ENCODE peak calls at places on chromosomes 4 and X, in seven cellular contexts. U is Peyer's patch, R is breast epithelium, L is cardiac muscle cell, I is adipocyte, D is Karpas-422, F is tibial artery. N is an unnamed sample.

GRCh38 chr4:25908491-25908901 is 5.5 kb upstream of the SMIM20 start:
- DNase-seq in L (no peak), D (no peak), I (peak; percentile 79), F (no peak), R (no peak), U (no peak), N (no peak)

GRCh38 chrX:102155806-102156179 is at the start of gene BEX5:
- DNase-seq in F (peak; percentile 44), D (peak; percentile 90), I (peak; percentile 19), L (peak; percentile 80), U (peak; percentile 82), R (peak; percentile 63), N (peak; percentile 64)

GRCh38 chr4:142846729-142847606 is 867 bp upstream of the INPP4B start:
- DNase-seq in F (no peak), I (no peak), D (no peak), R (peak; percentile 32), U (peak; percentile 85), L (peak; percentile 62), N (no peak)

GRCh38 chrX:65073233-65073632 is 97.0 kb upstream of the ZC4H2 start:
- DNase-seq in I (no peak), U (no peak), R (no peak), F (no peak), L (no peak), D (no peak), N (no peak)

GRCh38 chrX:34341258-34341657 is 209.1 kb upstream of the FAM47A start:
- DNase-seq in L (peak; percentile 36), U (no peak), I (peak; percentile 6), D (peak; percentile 49), R (no peak), F (no peak), N (no peak)

GRCh38 chr4:27084685-27085356 is 224.2 kb downstream of the STIM2 start:
- DNase-seq in F (no peak), L (peak; percentile 65), I (peak; percentile 13), D (no peak), R (no peak), U (peak; percentile 53), N (no peak)

GRCh38 chr4:173934201-173934600 is 349.3 kb downstream of the FBXO8 start:
- DNase-seq in U (no peak), L (no peak), I (peak; percentile 65), F (no peak), D (no peak), R (no peak), N (no peak)

GRCh38 chr4:106481801-106482200 is 113.2 kb upstream of the GIMD1 start:
- DNase-seq in D (no peak), R (no peak), F (no peak), L (no peak), U (no peak), I (no peak), N (no peak)

GRCh38 chrX:123673813-123674212 is 59.0 kb downstream of the THOC2 start:
- DNase-seq in L (no peak), I (peak; percentile 11), U (no peak), D (no peak), F (no peak), R (no peak), N (no peak)

GRCh38 chr4:32000846-32001488 is 1280.8 kb downstream of the PCDH7 start:
- DNase-seq in I (no peak), F (no peak), L (no peak), U (no peak), D (no peak), R (no peak), N (no peak)

GRCh38 chrX:20414781-20415445 is 148.2 kb upstream of the RPS6KA3 start:
- DNase-seq in D (no peak), U (no peak), R (no peak), I (no peak), F (no peak), L (no peak), N (no peak)

GRCh38 chr4:105061136-105061696 is 85.5 kb upstream of the TET2 start:
- DNase-seq in U (peak; percentile 53), L (no peak), I (no peak), R (no peak), D (peak; percentile 51), F (no peak), N (no peak)

GRCh38 chr4:88143504-88143903 is 14.9 kb downstream of the ABCG2 start:
- DNase-seq in L (no peak), R (no peak), D (no peak), I (peak; percentile 30), U (peak; percentile 53), F (no peak), N (no peak)

GRCh38 chr4:26952891-26953290 is 92.2 kb downstream of the STIM2 start:
- DNase-seq in I (no peak), L (no peak), U (no peak), D (no peak), F (no peak), R (no peak), N (no peak)

GRCh38 chrX:100680756-100681155 is 36.8 kb downstream of the SRPX2 start:
- DNase-seq in L (no peak), D (no peak), R (no peak), F (no peak), U (no peak), I (peak; percentile 28), N (no peak)

GRCh38 chr4:145812902-145813301 is 125.7 kb downstream of the ZNF827 start:
- DNase-seq in L (no peak), F (no peak), R (no peak), I (no peak), U (no peak), D (no peak), N (no peak)

GRCh38 chrX:1592128-1592862 is 891 bp downstream of the AKAP17A start:
- DNase-seq in F (no peak), I (peak; percentile 56), D (peak; percentile 67), L (peak; percentile 34), U (no peak), R (no peak), N (no peak)

GRCh38 chrX:373641-374471 is 12.9 kb downstream of the PPP2R3B start:
- DNase-seq in I (peak; percentile 66), D (no peak), R (no peak), U (no peak), F (no peak), L (peak; percentile 78), N (no peak)

GRCh38 chr4:38319456-38320348 is 344.3 kb upstream of the KLF3 start:
- DNase-seq in F (peak; percentile 97), D (peak; percentile 94), I (peak; percentile 98), L (peak; percentile 86), U (peak; percentile 97), R (peak; percentile 87), N (peak; percentile 95)
- H3K4me3 ChIP-seq in F (peak overlapping the region; percentile 30), D (peak overlapping the region; percentile 53), I (peak overlapping the region; percentile 74), L (no peak overlapping the region), U (peak overlapping the region; percentile 34), R (peak overlapping the region; percentile 24), N (no peak overlapping the region)

GRCh38 chr4:2832981-2833670 is 10.5 kb upstream of the ADD1 start:
- DNase-seq in I (no peak), L (no peak), R (no peak), D (no peak), F (no peak), U (peak; percentile 24), N (no peak)

GRCh38 chr4:2832309-2832980 is 11.2 kb upstream of the ADD1 start:
- DNase-seq in U (peak; percentile 68), L (no peak), I (no peak), F (no peak), D (peak; percentile 78), R (no peak), N (no peak)

GRCh38 chr4:2830632-2831610 is 12.7 kb upstream of the ADD1 start:
- DNase-seq in F (no peak), U (peak; percentile 44), I (no peak), L (no peak), D (no peak), R (no peak), N (no peak)

GRCh38 chr4:2829933-2830451 is 13.7 kb upstream of the ADD1 start:
- DNase-seq in D (no peak), R (no peak), U (peak; percentile 44), I (no peak), F (no peak), L (no peak), N (no peak)

GRCh38 chr4:2831611-2832308 is 11.9 kb upstream of the ADD1 start:
- DNase-seq in F (no peak), I (no peak), D (no peak), U (peak; percentile 48), R (no peak), L (no peak), N (no peak)
- H3K36me3 ChIP-seq in F (peaks cover 83% of the 10 kb centered on the region), I (peaks cover 75% of the 10 kb centered on the region), D (no peaks in the 10 kb centered on the region), U (peaks cover 77% of the 10 kb centered on the region), R (peaks cover 10% of the 10 kb centered on the region), L (no peaks in the 10 kb centered on the region), N (peaks cover 86% of the 10 kb centered on the region)

GRCh38 chrX:83535417-83536244 is 27.5 kb downstream of the POU3F4 start:
- DNase-seq in R (no peak), L (no peak), I (no peak), F (no peak), U (no peak), D (no peak), N (no peak)
- H3K4me3 ChIP-seq in R (no peak overlapping the region), L (no peak overlapping the region), I (no peak overlapping the region), F (no peak overlapping the region), U (no peak overlapping the region), D (peak overlapping the region; percentile 54), N (no peak overlapping the region)

DNA sequence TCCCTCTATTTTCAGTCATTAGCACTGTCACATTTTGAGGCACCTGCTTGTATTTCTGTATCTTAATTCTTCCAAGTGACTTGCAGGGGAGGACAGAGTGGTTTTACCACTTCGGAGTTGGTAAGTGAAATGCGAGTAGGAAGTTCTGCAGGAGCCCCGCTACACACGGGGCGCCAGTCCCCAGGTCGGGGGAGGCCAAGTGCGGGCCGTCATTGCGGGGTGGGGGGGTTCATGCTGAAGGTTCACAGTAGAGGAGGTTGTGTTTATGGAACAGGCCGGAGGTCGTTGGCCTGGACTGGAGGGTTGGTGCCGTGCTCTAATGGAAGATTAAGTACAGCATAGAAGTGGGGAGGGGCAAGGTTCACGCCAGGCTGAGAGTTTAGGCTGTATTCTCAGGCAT is 44.0 kb downstream of the LRP2BP start:
- DNase-seq in R (no peak), F (no peak), D (no peak), I (no peak), U (no peak), L (no peak), N (no peak)
- H3K36me3 ChIP-seq in R (peaks cover 4% of the 10 kb centered on the region), F (peaks cover 53% of the 10 kb centered on the region), D (no peaks in the 10 kb centered on the region), I (peaks cover 40% of the 10 kb centered on the region), U (peaks cover 9% of the 10 kb centered on the region), L (peaks cover 16% of the 10 kb centered on the region), N (peaks cover 5% of the 10 kb centered on the region)

DNA sequence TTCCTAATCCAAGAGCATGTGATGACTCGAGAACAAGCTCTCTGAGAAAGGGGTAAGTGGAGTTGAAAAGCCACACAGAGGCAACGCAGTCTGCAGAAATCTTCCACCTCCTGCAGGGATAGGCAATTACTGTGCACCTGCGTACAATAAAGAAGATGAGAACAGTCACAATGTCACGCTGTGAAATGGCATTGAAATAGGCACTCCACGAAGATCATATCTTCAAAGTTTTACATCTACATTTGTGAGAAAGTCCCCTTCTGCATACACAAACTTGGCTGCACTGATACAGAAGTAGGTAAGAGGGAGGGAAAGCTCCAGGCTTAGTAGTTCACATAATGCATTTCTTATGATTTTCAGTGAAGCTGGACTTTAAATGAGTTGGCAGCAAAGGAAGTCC is 27.1 kb downstream of the DDX60L start:
- DNase-seq in U (no peak), R (no peak), F (no peak), D (no peak), L (no peak), I (no peak), N (no peak)
- H3K4me3 ChIP-seq in U (no peak overlapping the region), R (no peak overlapping the region), F (no peak overlapping the region), D (no peak overlapping the region), L (no peak overlapping the region), I (no peak overlapping the region), N (no peak overlapping the region)

N was measured in lung.